ENCODE peak calls at places on chromosomes 11 and 22, in six cellular contexts. One of them, this sample, is unnamed.

GRCh38 chr11:76835928-76836612 is 24.6 kb upstream of the ACER3 start:
- DNase-seq in vagina: no peak
- DNase-seq in prostate gland: peak
- DNase-seq in adrenal gland: no peak
- DNase-seq in body of pancreas: peak
- DNase-seq in erythroblast: peak
- DNase-seq in this sample: peak

GRCh38 chr11:77332259-77332658 is 30.8 kb upstream of the GDPD4 start:
- DNase-seq in body of pancreas: no peak
- DNase-seq in prostate gland: no peak
- DNase-seq in erythroblast: no peak
- DNase-seq in adrenal gland: no peak
- DNase-seq in vagina: no peak
- DNase-seq in this sample: no peak

GRCh38 chr11:119878990-119879389 is 150.0 kb upstream of the NECTIN1 start:
- DNase-seq in prostate gland: no peak
- DNase-seq in body of pancreas: no peak
- DNase-seq in vagina: no peak
- DNase-seq in adrenal gland: no peak
- DNase-seq in erythroblast: no peak
- DNase-seq in this sample: no peak

GRCh38 chr11:64134963-64135362 is 30.9 kb downstream of the MACROD1 start:
- DNase-seq in vagina: no peak
- DNase-seq in adrenal gland: no peak
- DNase-seq in prostate gland: no peak
- DNase-seq in body of pancreas: no peak
- DNase-seq in erythroblast: no peak
- DNase-seq in this sample: no peak

GRCh38 chr11:118918128-118918685 is 7.5 kb downstream of the BCL9L start:
- DNase-seq in erythroblast: peak
- DNase-seq in body of pancreas: peak
- DNase-seq in vagina: no peak
- DNase-seq in prostate gland: peak
- DNase-seq in adrenal gland: peak
- DNase-seq in this sample: peak

GRCh38 chr11:88454881-88455280 is 117.3 kb upstream of the CTSC start:
- DNase-seq in adrenal gland: no peak
- DNase-seq in body of pancreas: no peak
- DNase-seq in erythroblast: no peak
- DNase-seq in prostate gland: no peak
- DNase-seq in vagina: no peak
- DNase-seq in this sample: no peak

GRCh38 chr11:95306816-95307215 is 75.8 kb upstream of the SESN3 start:
- DNase-seq in prostate gland: no peak
- DNase-seq in erythroblast: no peak
- DNase-seq in body of pancreas: no peak
- DNase-seq in adrenal gland: no peak
- DNase-seq in vagina: no peak
- DNase-seq in this sample: no peak

GRCh38 chr22:20510811-20511577 is 3.6 kb downstream of the MED15 start:
- DNase-seq in adrenal gland: no peak
- DNase-seq in prostate gland: no peak
- DNase-seq in erythroblast: no peak
- DNase-seq in body of pancreas: no peak
- DNase-seq in vagina: no peak
- DNase-seq in this sample: no peak

GRCh38 chr22:39898997-39899396 is 1.9 kb upstream of the GRAP2 start:
- DNase-seq in body of pancreas: no peak
- DNase-seq in vagina: no peak
- DNase-seq in adrenal gland: no peak
- DNase-seq in erythroblast: no peak
- DNase-seq in prostate gland: no peak
- DNase-seq in this sample: no peak

GRCh38 chr11:132448334-132448995 is 1078.0 kb downstream of the NTM start:
- DNase-seq in erythroblast: no peak
- DNase-seq in body of pancreas: no peak
- DNase-seq in prostate gland: no peak
- DNase-seq in adrenal gland: no peak
- DNase-seq in vagina: no peak
- DNase-seq in this sample: no peak

GRCh38 chr22:40728731-40729189 is 49.5 kb downstream of the MCHR1 start:
- DNase-seq in prostate gland: peak
- DNase-seq in body of pancreas: no peak
- DNase-seq in erythroblast: no peak
- DNase-seq in adrenal gland: no peak
- DNase-seq in vagina: no peak
- DNase-seq in this sample: no peak

GRCh38 chr22:50308986-50309600 is 1.6 kb upstream of the PLXNB2 start:
- DNase-seq in prostate gland: no peak
- DNase-seq in adrenal gland: no peak
- DNase-seq in erythroblast: no peak
- DNase-seq in body of pancreas: no peak
- DNase-seq in vagina: no peak
- DNase-seq in this sample: no peak

GRCh38 chr11:103862827-103863213 is 173.6 kb upstream of the DDI1 start:
- DNase-seq in prostate gland: no peak
- DNase-seq in adrenal gland: no peak
- DNase-seq in vagina: no peak
- DNase-seq in erythroblast: peak
- DNase-seq in body of pancreas: no peak
- DNase-seq in this sample: no peak

GRCh38 chr11:96272542-96273306 is 70.3 kb downstream of the MAML2 start:
- DNase-seq in body of pancreas: peak
- DNase-seq in erythroblast: no peak
- DNase-seq in vagina: no peak
- DNase-seq in adrenal gland: no peak
- DNase-seq in prostate gland: peak
- DNase-seq in this sample: no peak

GRCh38 chr22:21917206-21917958 is 35.3 kb downstream of the PPM1F start:
- DNase-seq in vagina: no peak
- DNase-seq in body of pancreas: peak
- DNase-seq in prostate gland: no peak
- DNase-seq in erythroblast: no peak
- DNase-seq in adrenal gland: peak
- DNase-seq in this sample: peak

GRCh38 chr22:24937114-24937513 is 9.4 kb downstream of the LHFPL7 start:
- DNase-seq in erythroblast: no peak
- DNase-seq in adrenal gland: no peak
- DNase-seq in body of pancreas: no peak
- DNase-seq in prostate gland: no peak
- DNase-seq in vagina: no peak
- DNase-seq in this sample: no peak

GRCh38 chr22:19868773-19869471 is 14.2 kb upstream of the GNB1L start:
- DNase-seq in prostate gland: no peak
- DNase-seq in adrenal gland: peak
- DNase-seq in body of pancreas: peak
- DNase-seq in erythroblast: no peak
- DNase-seq in vagina: no peak
- DNase-seq in this sample: peak

GRCh38 chr22:23803001-23803819 is 16.4 kb downstream of the SMARCB1 start:
- DNase-seq in prostate gland: no peak
- DNase-seq in vagina: no peak
- DNase-seq in body of pancreas: no peak
- DNase-seq in adrenal gland: no peak
- DNase-seq in erythroblast: no peak
- DNase-seq in this sample: no peak

GRCh38 chr22:47474895-47475294 is 712.4 kb downstream of the TBC1D22A start:
- DNase-seq in erythroblast: no peak
- DNase-seq in prostate gland: no peak
- DNase-seq in adrenal gland: no peak
- DNase-seq in body of pancreas: no peak
- DNase-seq in vagina: no peak
- DNase-seq in this sample: no peak

DNA sequence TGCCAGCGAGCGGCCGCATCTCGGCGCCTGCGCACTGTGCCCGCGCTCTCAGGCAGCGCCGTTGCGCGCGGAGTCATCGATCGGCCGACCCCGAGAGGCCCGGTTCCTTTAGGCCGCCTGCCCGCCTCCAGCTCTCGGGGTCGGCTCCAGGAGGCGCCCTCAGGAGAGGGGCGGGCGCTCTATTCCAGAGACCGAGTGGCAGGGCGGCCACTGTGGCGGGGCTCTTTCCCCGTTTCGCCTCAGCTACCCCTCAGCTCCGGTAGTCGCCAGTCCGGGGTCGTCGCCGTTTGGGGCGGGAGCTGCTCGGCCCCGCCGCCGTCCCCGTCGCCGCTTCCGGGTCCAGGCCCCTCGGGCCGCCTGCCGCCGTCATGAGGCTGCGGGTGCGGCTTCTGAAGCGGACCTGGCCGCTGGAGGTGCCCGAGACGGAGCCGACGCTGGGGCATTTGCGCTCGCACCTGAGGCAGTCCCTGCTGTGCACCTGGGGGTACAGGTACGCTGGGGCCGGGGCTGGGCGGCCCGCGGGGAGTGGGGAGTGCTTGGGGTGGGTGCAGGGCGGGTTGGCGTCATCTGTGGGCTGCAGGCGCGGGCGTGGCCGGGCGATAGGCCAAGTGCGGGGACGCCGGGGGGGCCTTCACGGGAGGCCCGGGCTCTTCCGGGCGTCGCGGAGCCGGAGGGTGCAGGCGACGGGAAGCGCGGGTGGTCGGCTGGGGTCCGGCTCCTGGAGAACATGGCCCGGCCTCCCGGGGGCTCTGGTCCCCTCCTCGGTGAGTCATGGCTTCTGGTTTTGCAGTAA is at the start of gene FBXO7:
- DNase-seq in prostate gland: peak
- DNase-seq in adrenal gland: peak
- DNase-seq in erythroblast: peak
- DNase-seq in body of pancreas: peak
- DNase-seq in vagina: no peak
- DNase-seq in this sample: peak
- TF ChIP-seq POLR2A in prostate gland: peak
- TF ChIP-seq POLR2A in adrenal gland: peak
- TF ChIP-seq POLR2A in erythroblast: peak
- TF ChIP-seq POLR2A in body of pancreas: peak
- TF ChIP-seq POLR2A in vagina: no peak
- TF ChIP-seq POLR2A in this sample: peak

GRCh38 chr11:83035070-83035854 is 36.4 kb downstream of the RAB30 start:
- DNase-seq in body of pancreas: no peak
- DNase-seq in erythroblast: no peak
- DNase-seq in prostate gland: no peak
- DNase-seq in vagina: no peak
- DNase-seq in adrenal gland: no peak
- DNase-seq in this sample: no peak
- TF ChIP-seq POLR2A in body of pancreas: no peak
- TF ChIP-seq POLR2A in erythroblast: no peak
- TF ChIP-seq POLR2A in prostate gland: no peak
- TF ChIP-seq POLR2A in vagina: no peak
- TF ChIP-seq POLR2A in adrenal gland: no peak
- TF ChIP-seq POLR2A in this sample: no peak

GRCh38 chr11:128719556-128719824 is 25.6 kb downstream of the FLI1 start:
- DNase-seq in vagina: no peak
- DNase-seq in body of pancreas: no peak
- DNase-seq in adrenal gland: no peak
- DNase-seq in prostate gland: no peak
- DNase-seq in erythroblast: no peak
- DNase-seq in this sample: no peak

GRCh38 chr11:128718064-128718463 is 24.2 kb downstream of the FLI1 start:
- DNase-seq in adrenal gland: no peak
- DNase-seq in erythroblast: no peak
- DNase-seq in prostate gland: no peak
- DNase-seq in body of pancreas: no peak
- DNase-seq in vagina: no peak
- DNase-seq in this sample: no peak

GRCh38 chr11:128716661-128717210 is 22.9 kb downstream of the FLI1 start:
- DNase-seq in vagina: no peak
- DNase-seq in adrenal gland: no peak
- DNase-seq in prostate gland: no peak
- DNase-seq in body of pancreas: no peak
- DNase-seq in erythroblast: no peak
- DNase-seq in this sample: no peak

GRCh38 chr11:128717581-128717980 is 23.7 kb downstream of the FLI1 start:
- DNase-seq in prostate gland: no peak
- DNase-seq in vagina: no peak
- DNase-seq in body of pancreas: no peak
- DNase-seq in erythroblast: no peak
- DNase-seq in adrenal gland: no peak
- DNase-seq in this sample: no peak

GRCh38 chr11:128720522-128720985 is 26.7 kb downstream of the FLI1 start:
- DNase-seq in body of pancreas: no peak
- DNase-seq in adrenal gland: no peak
- DNase-seq in prostate gland: no peak
- DNase-seq in vagina: no peak
- DNase-seq in erythroblast: no peak
- DNase-seq in this sample: no peak
- TF ChIP-seq POLR2A in body of pancreas: no peak
- TF ChIP-seq POLR2A in adrenal gland: no peak
- TF ChIP-seq POLR2A in prostate gland: no peak
- TF ChIP-seq POLR2A in vagina: no peak
- TF ChIP-seq POLR2A in erythroblast: no peak
- TF ChIP-seq POLR2A in this sample: no peak

GRCh38 chr11:47105541-47105940 is 71.1 kb downstream of the ARFGAP2 start:
- DNase-seq in erythroblast: no peak
- DNase-seq in body of pancreas: no peak
- DNase-seq in adrenal gland: no peak
- DNase-seq in vagina: no peak
- DNase-seq in prostate gland: no peak
- DNase-seq in this sample: no peak

GRCh38 chr11:47105974-47106373 is 70.7 kb downstream of the ARFGAP2 start:
- DNase-seq in erythroblast: no peak
- DNase-seq in adrenal gland: no peak
- DNase-seq in prostate gland: no peak
- DNase-seq in vagina: no peak
- DNase-seq in body of pancreas: no peak
- DNase-seq in this sample: no peak

GRCh38 chr11:47108214-47108613 is 68.5 kb downstream of the ARFGAP2 start:
- DNase-seq in vagina: no peak
- DNase-seq in erythroblast: no peak
- DNase-seq in body of pancreas: no peak
- DNase-seq in adrenal gland: no peak
- DNase-seq in prostate gland: no peak
- DNase-seq in this sample: no peak

GRCh38 chr11:47107709-47108108 is 69.0 kb downstream of the ARFGAP2 start:
- DNase-seq in erythroblast: no peak
- DNase-seq in prostate gland: no peak
- DNase-seq in adrenal gland: no peak
- DNase-seq in body of pancreas: no peak
- DNase-seq in vagina: no peak
- DNase-seq in this sample: no peak

DNA sequence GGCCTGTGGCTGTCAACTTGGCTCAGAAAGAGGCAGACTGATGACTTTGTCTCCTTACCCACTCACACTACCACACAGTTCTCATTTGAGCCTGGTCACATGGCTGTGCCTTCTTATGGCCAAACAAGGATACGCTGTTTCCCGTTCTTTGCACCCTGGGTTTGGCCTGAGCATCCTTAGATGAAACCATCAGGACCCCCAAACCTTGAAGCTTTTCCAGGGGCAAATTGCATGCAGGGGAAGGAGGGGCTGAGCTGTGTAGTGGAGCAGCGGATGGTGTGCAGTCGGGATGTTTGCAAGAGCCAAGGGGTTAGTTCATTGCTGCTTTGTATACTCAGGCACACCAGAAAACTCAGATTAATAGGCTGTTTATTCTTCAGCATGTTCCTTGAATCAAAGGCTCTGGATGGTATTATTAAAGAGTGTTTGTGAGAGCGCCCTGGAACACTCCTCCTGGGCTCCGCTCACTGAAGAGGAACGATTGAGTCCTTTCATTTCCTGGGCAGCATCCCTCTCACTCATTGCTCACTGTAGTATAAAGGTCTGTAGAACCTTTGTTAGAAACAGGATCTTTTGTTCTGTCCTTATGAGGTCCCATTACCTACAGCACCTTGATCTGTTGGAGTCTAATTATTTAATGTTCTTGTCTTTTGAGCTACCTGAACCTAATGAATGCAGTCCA is 69.7 kb downstream of the ARFGAP2 start:
- DNase-seq in erythroblast: no peak
- DNase-seq in adrenal gland: no peak
- DNase-seq in body of pancreas: no peak
- DNase-seq in prostate gland: no peak
- DNase-seq in vagina: no peak
- DNase-seq in this sample: no peak
- TF ChIP-seq POLR2A in erythroblast: no peak
- TF ChIP-seq POLR2A in adrenal gland: no peak
- TF ChIP-seq POLR2A in body of pancreas: no peak
- TF ChIP-seq POLR2A in prostate gland: no peak
- TF ChIP-seq POLR2A in vagina: no peak
- TF ChIP-seq POLR2A in this sample: no peak

This sample was measured in testis.